ENCODE peak calls at places on chromosomes 5 and 9, in six cellular contexts. L is gastrocnemius medialis, G is AG04449, E is hypothalamus, T is amygdala, O is body of pancreas. P is an unnamed sample.

GRCh38 chr5:134626369-134627014 is 6.1 kb downstream of the SAR1B start:
- DNase-seq in L (no peak), G (no peak), E (no peak), T (no peak), O (no peak), P (peak; percentile 51)

GRCh38 chr9:7665874-7666273 is 133.7 kb downstream of the DMAC1 start:
- DNase-seq in L (no peak), G (no peak), E (no peak), T (no peak), O (no peak), P (no peak)

GRCh38 chr5:34410411-34411139 is 245.6 kb upstream of the RAI14 start:
- DNase-seq in L (no peak), G (no peak), E (no peak), T (no peak), O (no peak), P (no peak)

GRCh38 chr9:35998333-35998732 is 38.4 kb upstream of the RECK start:
- DNase-seq in L (no peak), G (no peak), E (no peak), T (no peak), O (no peak), P (no peak)

GRCh38 chr9:111036068-111036789 is 2.0 kb downstream of the LPAR1 start:
- DNase-seq in L (peak; percentile 52), G (no peak), E (peak; percentile 83), T (peak; percentile 20), O (peak; percentile 65), P (peak; percentile 77)

GRCh38 chr5:126777257-126777973 is 479 bp downstream of the LMNB1 start:
- DNase-seq in L (peak; percentile 32), G (no peak), E (peak; percentile 59), T (peak; percentile 21), O (peak; percentile 70), P (peak; percentile 81)

GRCh38 chr5:32279786-32280185 is 33.0 kb downstream of the MTMR12 start:
- DNase-seq in L (no peak), G (no peak), E (no peak), T (no peak), O (no peak), P (no peak)

GRCh38 chr9:101514056-101514455 is 19.6 kb upstream of the RNF20 start:
- DNase-seq in L (no peak), G (no peak), E (no peak), T (no peak), O (no peak), P (peak; percentile 35)

GRCh38 chr9:112380102-112380581 is at the start of gene HSDL2:
- DNase-seq in L (peak; percentile 43), G (no peak), E (no peak), T (no peak), O (peak; percentile 60), P (peak; percentile 23)

GRCh38 chr5:156628421-156628820 is 221.7 kb upstream of the PPP1R2B start:
- DNase-seq in L (no peak), G (no peak), E (no peak), T (no peak), O (no peak), P (no peak)

GRCh38 chr5:1737790-1738405 is 61.7 kb downstream of the MRPL36 start:
- DNase-seq in L (no peak), G (no peak), E (no peak), T (no peak), O (no peak), P (peak; percentile 43)

GRCh38 chr5:178381206-178381605 is 148.6 kb upstream of the PHYKPL start:
- DNase-seq in L (no peak), G (no peak), E (no peak), T (no peak), O (no peak), P (no peak)

GRCh38 chr5:97918614-97919013 is 735.6 kb upstream of the RIOK2 start:
- DNase-seq in L (no peak), G (no peak), E (no peak), T (no peak), O (no peak), P (no peak)

GRCh38 chr9:121440265-121440664 is 59.4 kb downstream of the GGTA1 start:
- DNase-seq in L (no peak), G (no peak), E (no peak), T (no peak), O (no peak), P (no peak)

GRCh38 chr5:1468247-1468612 is 23.0 kb upstream of the SLC6A3 start:
- DNase-seq in L (no peak), G (no peak), E (peak; percentile 57), T (no peak), O (peak; percentile 32), P (no peak)

GRCh38 chr9:90979138-90979551 is 177.5 kb downstream of the SYK start:
- DNase-seq in L (no peak), G (no peak), E (no peak), T (no peak), O (no peak), P (no peak)

GRCh38 chr5:150122158-150122510 is 33.5 kb downstream of the PDGFRB start:
- DNase-seq in L (no peak), G (no peak), E (no peak), T (no peak), O (no peak), P (peak; percentile 55)

GRCh38 chr9:107020040-107020530 is 157.1 kb downstream of the ZNF462 start:
- DNase-seq in L (no peak), G (peak; percentile 87), E (no peak), T (no peak), O (no peak), P (peak; percentile 79)

GRCh38 chr5:155727512-155728145 is 599.3 kb upstream of the SGCD start:
- DNase-seq in L (no peak), G (no peak), E (peak; percentile 20), T (no peak), O (no peak), P (no peak)

GRCh38 chr5:103487822-103488493 is 74.6 kb downstream of the NUDT12 start:
- DNase-seq in L (no peak), G (no peak), E (no peak), T (no peak), O (no peak), P (no peak)

GRCh38 chr5:123449424-123449823 is 26.2 kb upstream of the CEP120 start:
- DNase-seq in L (no peak), G (no peak), E (no peak), T (no peak), O (no peak), P (no peak)

GRCh38 chr5:34040411-34040810 is 2.6 kb downstream of the C1QTNF3 start:
- DNase-seq in L (no peak), G (no peak), E (no peak), T (no peak), O (no peak), P (no peak)

GRCh38 chr9:14165376-14166035 is 148.4 kb downstream of the NFIB start:
- DNase-seq in L (peak; percentile 59), G (no peak), E (no peak), T (no peak), O (no peak), P (no peak)

GRCh38 chr5:2257326-2258244 is 374.9 kb upstream of the IRX4 start:
- DNase-seq in L (no peak), G (no peak), E (no peak), T (no peak), O (no peak), P (no peak)

GRCh38 chr9:38024036-38024681 is 44.9 kb downstream of the SHB start:
- DNase-seq in L (peak; percentile 56), G (no peak), E (peak; percentile 29), T (no peak), O (no peak), P (peak; percentile 66)

GRCh38 chr9:26656003-26656940 is 236.3 kb downstream of the CAAP1 start:
- DNase-seq in L (no peak), G (no peak), E (peak; percentile 43), T (no peak), O (no peak), P (no peak)

GRCh38 chr5:87120518-87121314 is 147.0 kb upstream of the RASA1 start:
- DNase-seq in L (no peak), G (peak; percentile 83), E (no peak), T (no peak), O (no peak), P (peak; percentile 79)

GRCh38 chr9:106177216-106177615 is 482.9 kb downstream of the TMEM38B start:
- DNase-seq in L (no peak), G (no peak), E (no peak), T (no peak), O (no peak), P (no peak)

GRCh38 chr5:131209506-131210191 is 38.9 kb downstream of the LYRM7 start:
- DNase-seq in L (no peak), G (no peak), E (no peak), T (no peak), O (no peak), P (no peak)

GRCh38 chr9:109166771-109167601 is at the start of gene FRRS1L:
- DNase-seq in L (no peak), G (no peak), E (peak; percentile 67), T (peak; percentile 11), O (no peak), P (no peak)

GRCh38 chr5:107381189-107381856 is 289.4 kb downstream of the EFNA5 start:
- DNase-seq in L (peak; percentile 30), G (peak; percentile 40), E (no peak), T (no peak), O (no peak), P (peak; percentile 74)

GRCh38 chr9:17422994-17423680 is 155.7 kb upstream of the SH3GL2 start:
- DNase-seq in L (no peak), G (no peak), E (no peak), T (no peak), O (no peak), P (peak; percentile 6)

GRCh38 chr5:82657036-82657699 is 379.0 kb upstream of the RPS23 start:
- DNase-seq in L (no peak), G (no peak), E (no peak), T (no peak), O (no peak), P (no peak)

GRCh38 chr9:13181652-13182051 is 97.8 kb downstream of the MPDZ start:
- DNase-seq in L (no peak), G (no peak), E (no peak), T (no peak), O (no peak), P (peak; percentile 10)

GRCh38 chr5:103866169-103866568 is 303.6 kb upstream of the NUDT12 start:
- DNase-seq in L (no peak), G (no peak), E (no peak), T (no peak), O (no peak), P (no peak)